ENCODE peak calls at places on chromosomes 13 and 19, in seven cellular contexts. K, N, A, P, U, B and L are unnamed samples.

GRCh38 chr19:7883796-7884570 is 4.3 kb upstream of the LRRC8E start:
- DNase-seq in K (no peak), N (no peak), A (peak; percentile 70), P (peak; percentile 64), U (no peak), B (no peak), L (no peak)

GRCh38 chr13:91520952-91521351 is 122.5 kb downstream of the GPC5 start:
- DNase-seq in K (no peak), N (no peak), A (no peak), P (no peak), U (no peak), B (no peak), L (no peak)

GRCh38 chr13:98214008-98214643 is 37.1 kb upstream of the RNF113B start:
- DNase-seq in K (peak; percentile 68), N (peak; percentile 50), A (peak; percentile 67), P (peak; percentile 56), U (peak; percentile 31), B (no peak), L (no peak)

GRCh38 chr13:39451301-39451700 is 151.7 kb downstream of the LHFPL6 start:
- DNase-seq in K (no peak), N (no peak), A (peak; percentile 62), P (peak; percentile 71), U (no peak), B (no peak), L (no peak)

GRCh38 chr19:12975221-12975756 is 5.9 kb downstream of the DAND5 start:
- DNase-seq in K (no peak), N (no peak), A (no peak), P (no peak), U (no peak), B (no peak), L (no peak)

GRCh38 chr13:31846984-31847752 is 107.8 kb downstream of the RXFP2 start:
- DNase-seq in K (no peak), N (peak; percentile 59), A (no peak), P (peak; percentile 4), U (peak; percentile 25), B (no peak), L (no peak)

GRCh38 chr19:44745386-44745831 is 3.1 kb upstream of the BCL3 start:
- DNase-seq in K (peak; percentile 51), N (peak; percentile 85), A (peak; percentile 93), P (peak; percentile 92), U (peak; percentile 62), B (peak; percentile 68), L (peak; percentile 77)

GRCh38 chr13:92950771-92951170 is 275.8 kb upstream of the GPC6 start:
- DNase-seq in K (no peak), N (no peak), A (no peak), P (no peak), U (no peak), B (no peak), L (no peak)

GRCh38 chr13:19927117-19927734 is 31.3 kb upstream of the ZMYM2 start:
- DNase-seq in K (peak; percentile 38), N (no peak), A (peak; percentile 15), P (peak; percentile 15), U (peak; percentile 18), B (no peak), L (no peak)